ENCODE peak calls at places on chromosomes 12 and 14, in ten cellular contexts. B is fibroblast of pulmonary artery; F is HEK293T; P is uterus; R is endothelial cell of umbilical vein; O is activated T-cell treated with anti-CD3 and anti-CD28 coated beads, Interleukin-2, amount 50 U/mL, for 48 hours; I is mesenteric fat pad; L is GM06990; G is HTR-8/SVneo; N is substantia nigra. M is an unnamed sample.
A peak's percentile ranks its signal among the peaks of the same experiment; 100 is the strongest.

GRCh38 chr12:28130625-28131598 is 59.3 kb upstream of the CCDC91 start:
- DNase-seq in B (peak; percentile 100), F (no peak), P (peak; percentile 64), R (peak; percentile 99), O (no peak), I (no peak), L (no peak), G (peak; percentile 81), N (no peak), M (no peak)

GRCh38 chr12:53182836-53183235 is 2.1 kb upstream of the CSAD start:
- DNase-seq in B (peak; percentile 57), F (no peak), P (no peak), R (peak; percentile 26), O (peak; percentile 15), I (no peak), L (no peak), G (no peak), N (no peak), M (no peak)

GRCh38 chr14:101844219-101844618 is 82.7 kb downstream of the PPP2R5C start:
- DNase-seq in B (no peak), F (no peak), P (no peak), R (no peak), O (no peak), I (no peak), L (peak; percentile 56), G (no peak), N (no peak), M (no peak)

GRCh38 chr12:5713599-5714001 is 231.5 kb downstream of the ANO2 start:
- DNase-seq in B (no peak), F (no peak), P (no peak), R (no peak), O (no peak), I (no peak), L (no peak), G (no peak), N (no peak), M (no peak)

GRCh38 chr14:77284066-77284855 is 13.3 kb upstream of the NGB start:
- DNase-seq in B (no peak), F (no peak), P (no peak), R (no peak), O (no peak), I (peak; percentile 69), L (no peak), G (no peak), N (no peak), M (no peak)

GRCh38 chr14:49895480-49895879 is 2.6 kb downstream of the ARF6 start:
- DNase-seq in B (no peak), F (no peak), P (no peak), R (no peak), O (no peak), I (no peak), L (no peak), G (no peak), N (no peak), M (no peak)

GRCh38 chr14:71716371-71716770 is 215.9 kb upstream of the RGS6 start:
- DNase-seq in B (peak; percentile 68), F (no peak), P (no peak), R (no peak), O (no peak), I (no peak), L (no peak), G (no peak), N (no peak), M (no peak)

GRCh38 chr12:77053259-77053658 is 12.1 kb downstream of the E2F7 start:
- DNase-seq in B (peak; percentile 28), F (no peak), P (no peak), R (no peak), O (no peak), I (no peak), L (no peak), G (no peak), N (no peak), M (no peak)

GRCh38 chr12:12671850-12672660 is 23.9 kb downstream of the GPR19 start:
- DNase-seq in B (no peak), F (no peak), P (no peak), R (no peak), O (no peak), I (no peak), L (no peak), G (no peak), N (no peak), M (no peak)

GRCh38 chr12:55703288-55703687 is 4.4 kb downstream of the ITGA7 start:
- DNase-seq in B (no peak), F (no peak), P (no peak), R (no peak), O (no peak), I (no peak), L (no peak), G (no peak), N (no peak), M (no peak)

GRCh38 chr14:78758333-78758732 is 588.2 kb downstream of the NRXN3 start:
- DNase-seq in B (peak; percentile 17), F (peak; percentile 46), P (no peak), R (peak; percentile 49), O (no peak), I (no peak), L (no peak), G (no peak), N (no peak), M (no peak)

GRCh38 chr14:92684801-92685560 is 63.4 kb downstream of the LGMN start:
- DNase-seq in B (no peak), F (no peak), P (no peak), R (no peak), O (no peak), I (no peak), L (no peak), G (no peak), N (no peak), M (no peak)

GRCh38 chr14:101965145-101965531 is 765 bp downstream of the DYNC1H1 start:
- DNase-seq in B (peak; percentile 61), F (peak; percentile 55), P (peak; percentile 55), R (peak; percentile 67), O (peak; percentile 78), I (no peak), L (peak; percentile 75), G (peak; percentile 64), N (no peak), M (peak; percentile 82)

GRCh38 chr14:92690171-92691011 is 58.0 kb downstream of the LGMN start:
- DNase-seq in B (peak; percentile 65), F (peak; percentile 35), P (no peak), R (peak; percentile 59), O (no peak), I (no peak), L (no peak), G (peak; percentile 56), N (no peak), M (no peak)

GRCh38 chr12:26121841-26122680 is 2.8 kb downstream of the BHLHE41 start:
- DNase-seq in B (peak; percentile 33), F (peak; percentile 24), P (no peak), R (peak; percentile 24), O (peak; percentile 52), I (no peak), L (peak; percentile 62), G (no peak), N (no peak), M (peak; percentile 62)

GRCh38 chr12:95551305-95551704 is at the start of gene USP44:
- DNase-seq in B (no peak), F (peak; percentile 17), P (no peak), R (no peak), O (peak; percentile 33), I (no peak), L (no peak), G (no peak), N (no peak), M (no peak)

GRCh38 chr12:84661732-84662326 is 250.8 kb downstream of the SLC6A15 start:
- DNase-seq in B (peak; percentile 15), F (no peak), P (no peak), R (no peak), O (no peak), I (no peak), L (no peak), G (no peak), N (no peak), M (no peak)

GRCh38 chr14:33808187-33808586 is 142.7 kb downstream of the EGLN3 start:
- DNase-seq in B (no peak), F (no peak), P (no peak), R (no peak), O (no peak), I (no peak), L (no peak), G (no peak), N (no peak), M (no peak)

GRCh38 chr12:100862600-100863149 is 68.1 kb downstream of the ANO4 start:
- DNase-seq in B (no peak), F (no peak), P (no peak), R (no peak), O (no peak), I (no peak), L (no peak), G (no peak), N (no peak), M (no peak)

GRCh38 chr14:32611752-32612151 is 282.7 kb downstream of the AKAP6 start:
- DNase-seq in B (peak; percentile 82), F (no peak), P (no peak), R (no peak), O (no peak), I (no peak), L (no peak), G (peak; percentile 33), N (no peak), M (no peak)

GRCh38 chr14:44316647-44317432 is 190.2 kb downstream of the FSCB start:
- DNase-seq in B (peak; percentile 97), F (peak; percentile 26), P (no peak), R (peak; percentile 47), O (no peak), I (no peak), L (no peak), G (peak; percentile 70), N (no peak), M (no peak)

GRCh38 chr12:78540621-78541336 is 323.8 kb upstream of the SYT1 start:
- DNase-seq in B (no peak), F (no peak), P (no peak), R (no peak), O (no peak), I (no peak), L (no peak), G (no peak), N (no peak), M (no peak)

GRCh38 chr14:55388160-55388559 is 23.5 kb downstream of the ATG14 start:
- DNase-seq in B (no peak), F (no peak), P (no peak), R (no peak), O (no peak), I (no peak), L (no peak), G (peak; percentile 85), N (no peak), M (no peak)

GRCh38 chr12:100295764-100296555 is 29.0 kb downstream of the SCYL2 start:
- DNase-seq in B (peak; percentile 7), F (no peak), P (no peak), R (peak; percentile 29), O (no peak), I (no peak), L (no peak), G (no peak), N (no peak), M (no peak)

GRCh38 chr14:100327128-100327527 is 4.0 kb downstream of the SLC25A47 start:
- DNase-seq in B (no peak), F (no peak), P (no peak), R (no peak), O (no peak), I (no peak), L (no peak), G (no peak), N (no peak), M (no peak)

GRCh38 chr14:34474187-34474679 is 12.2 kb upstream of the SPTSSA start:
- DNase-seq in B (no peak), F (no peak), P (no peak), R (no peak), O (no peak), I (no peak), L (no peak), G (no peak), N (no peak), M (no peak)

GRCh38 chr14:100822007-100822406 is 3.9 kb upstream of the MEG3 start:
- DNase-seq in B (no peak), F (no peak), P (no peak), R (no peak), O (no peak), I (no peak), L (no peak), G (no peak), N (no peak), M (no peak)

GRCh38 chr12:120012067-120012621 is 23.1 kb downstream of the BICDL1 start:
- DNase-seq in B (peak; percentile 11), F (peak; percentile 21), P (no peak), R (no peak), O (peak; percentile 78), I (no peak), L (peak; percentile 50), G (no peak), N (no peak), M (peak; percentile 79)